ENCODE peak calls at places on chromosomes 5 and 9, in four cellular contexts. P is GM23248, X is heart left ventricle, E is psoas muscle. M is an unnamed sample.
A peak's percentile ranks its signal among the peaks of the same experiment; 100 is the strongest.

GRCh38 chr9:119177141-119177540 is 192.1 kb downstream of the BRINP1 start:
- DNase-seq in P (no peak), X (no peak), E (no peak), M (no peak)

GRCh38 chr5:107359033-107359915 is 311.5 kb downstream of the EFNA5 start:
- DNase-seq in P (peak; percentile 17), X (no peak), E (no peak), M (no peak)

GRCh38 chr9:90107021-90107771 is 502.4 kb downstream of the GADD45G start:
- DNase-seq in P (peak; percentile 21), X (peak; percentile 76), E (peak; percentile 59), M (no peak)

GRCh38 chr9:135741276-135742219 is 39.6 kb downstream of the KCNT1 start:
- DNase-seq in P (no peak), X (no peak), E (no peak), M (no peak)

GRCh38 chr9:38394419-38394818 is 1.9 kb downstream of the ALDH1B1 start:
- DNase-seq in P (no peak), X (no peak), E (no peak), M (no peak)

GRCh38 chr5:157540124-157540523 is 35.5 kb downstream of the ADAM19 start:
- DNase-seq in P (no peak), X (no peak), E (no peak), M (no peak)

GRCh38 chr5:55226934-55227737 is at the start of gene MCIDAS:
- DNase-seq in P (peak; percentile 70), X (no peak), E (no peak), M (peak; percentile 57)

GRCh38 chr5:55407059-55407684 is 99.4 kb downstream of the MTREX start:
- DNase-seq in P (peak; percentile 76), X (no peak), E (no peak), M (no peak)

GRCh38 chr5:151155777-151156731 is 1.5 kb downstream of the ANXA6 start:
- DNase-seq in P (peak; percentile 75), X (peak; percentile 56), E (no peak), M (no peak)

GRCh38 chr9:130143974-130144373 is 28.2 kb upstream of the NCS1 start:
- DNase-seq in P (peak; percentile 76), X (peak; percentile 64), E (peak; percentile 44), M (no peak)

GRCh38 chr5:142780871-142781270 is 10.7 kb downstream of the ARHGAP26 start:
- DNase-seq in P (no peak), X (peak; percentile 66), E (no peak), M (no peak)

GRCh38 chr9:14903040-14903439 is 7.2 kb downstream of the FREM1 start:
- DNase-seq in P (no peak), X (no peak), E (no peak), M (no peak)

GRCh38 chr5:150339165-150339564 is 18.3 kb upstream of the TCOF1 start:
- DNase-seq in P (no peak), X (no peak), E (no peak), M (no peak)

GRCh38 chr5:154320209-154320608 is 125.6 kb upstream of the SAP30L start:
- DNase-seq in P (no peak), X (no peak), E (no peak), M (no peak)

GRCh38 chr5:135993894-135994514 is 34.8 kb upstream of the TGFBI start:
- DNase-seq in P (peak; percentile 79), X (no peak), E (no peak), M (no peak)

GRCh38 chr5:172793577-172794488 is 22.8 kb upstream of the DUSP1 start:
- DNase-seq in P (peak; percentile 70), X (no peak), E (no peak), M (peak; percentile 51)

GRCh38 chr5:108529381-108529780 is 147.5 kb upstream of the FBXL17 start:
- DNase-seq in P (peak; percentile 83), X (no peak), E (no peak), M (no peak)

GRCh38 chr5:124677376-124677998 is 69.0 kb downstream of the ZNF608 start:
- DNase-seq in P (no peak), X (peak; percentile 44), E (no peak), M (no peak)

GRCh38 chr5:38069360-38069759 is 189.0 kb upstream of the EGFLAM start:
- DNase-seq in P (peak; percentile 3), X (no peak), E (no peak), M (no peak)

DNA sequence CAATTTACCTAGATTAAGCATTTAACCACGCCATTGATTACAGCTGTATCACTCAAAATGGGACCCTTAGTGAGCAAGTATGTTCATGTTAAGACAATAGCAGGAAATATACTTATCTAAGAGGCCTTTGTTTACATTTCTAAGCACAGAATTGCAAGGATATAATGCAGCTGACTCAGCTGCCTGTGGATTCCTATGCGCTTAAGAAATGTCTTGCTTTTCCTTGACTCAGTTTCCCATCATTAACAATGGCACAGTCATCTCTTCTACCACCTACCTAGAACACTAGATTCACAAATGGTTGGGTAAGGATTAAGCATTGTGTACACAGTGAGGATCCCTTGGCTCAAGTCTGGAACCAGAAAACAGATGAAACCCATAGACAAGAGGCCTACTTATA is 163.8 kb downstream of the TSSK1B start:
- DNase-seq in P (peak; percentile 13), X (no peak), E (no peak), M (no peak)
- H3K4me1 ChIP-seq in P (peaks cover 22% of the 10 kb centered on the region), X (peaks cover 50% of the 10 kb centered on the region), E (no peaks in the 10 kb centered on the region), M (peaks cover 23% of the 10 kb centered on the region)

DNA sequence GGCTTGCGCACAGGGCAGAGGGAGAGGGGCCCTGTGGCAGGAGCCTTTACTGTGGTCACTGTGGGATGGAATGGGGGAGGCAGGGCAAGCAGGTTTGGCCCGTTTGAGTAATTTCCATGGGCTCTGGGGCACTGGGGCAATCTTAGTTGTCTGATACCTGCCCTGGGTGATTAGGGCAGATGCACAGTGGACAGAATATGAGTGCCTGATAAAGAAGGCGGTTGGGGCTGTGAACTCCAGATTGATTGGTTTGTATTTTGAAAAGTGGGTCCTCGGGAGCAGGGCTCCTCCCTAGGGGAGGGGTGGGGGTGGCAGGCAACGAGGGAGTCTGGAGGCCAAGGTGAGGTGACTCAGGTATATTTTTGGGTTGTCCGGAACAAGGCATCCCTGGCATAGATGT is 247.5 kb downstream of the NSG2 start:
- DNase-seq in P (no peak), X (no peak), E (no peak), M (no peak)
- H3K4me3 ChIP-seq in P (no peak overlapping the region), X (no peak overlapping the region), E (no peak overlapping the region), M (no peak overlapping the region)

GRCh38 chr9:133201424-133202144 is 7.5 kb downstream of the OBP2B start:
- DNase-seq in P (no peak), X (no peak), E (no peak), M (no peak)
- H3K27me3 ChIP-seq in P (peaks cover 37% of the 10 kb centered on the region), X (peaks cover 14% of the 10 kb centered on the region), E (peaks cover 6% of the 10 kb centered on the region), M (peaks cover 18% of the 10 kb centered on the region)

DNA sequence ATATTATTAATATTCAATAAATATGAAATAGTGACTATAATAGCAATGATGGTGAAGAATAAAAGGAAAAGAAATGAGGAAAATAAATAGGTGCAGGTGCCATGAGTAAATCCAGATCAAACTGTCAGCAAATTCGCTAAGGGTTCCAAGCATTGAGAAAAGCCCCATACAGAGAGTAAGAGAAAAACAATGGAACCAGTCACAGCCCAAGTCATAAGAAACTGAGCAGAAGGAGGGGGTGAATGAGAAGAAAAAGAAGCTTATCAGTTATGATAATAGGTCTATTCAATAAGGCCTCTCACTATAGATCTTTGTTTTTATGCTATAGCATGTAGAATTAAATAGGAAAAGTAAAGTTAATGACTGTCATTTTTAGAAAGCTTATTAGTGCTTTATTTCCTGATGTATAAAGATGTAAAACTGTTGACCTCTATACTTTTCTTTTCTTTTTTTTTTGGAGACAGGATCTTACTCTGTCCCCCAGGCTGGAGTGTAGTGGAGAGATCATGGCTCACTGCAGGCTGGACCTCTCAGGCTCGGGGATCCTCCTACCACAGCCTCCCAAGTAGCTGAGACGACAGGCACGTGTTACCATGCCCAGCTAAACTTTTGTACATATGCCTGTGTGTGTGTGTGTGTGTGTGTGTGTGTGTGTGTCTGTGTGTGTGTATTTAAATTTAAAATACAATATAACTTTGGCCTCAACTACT is 72.4 kb downstream of the FYB1 start:
- DNase-seq in P (no peak), X (no peak), E (no peak), M (no peak)
- H3K4me1 ChIP-seq in P (no peaks in the 10 kb centered on the region), X (no peaks in the 10 kb centered on the region), E (peaks cover 6% of the 10 kb centered on the region), M (peaks cover 10% of the 10 kb centered on the region)

GRCh38 chr5:159050408-159051091 is 49.2 kb downstream of the EBF1 start:
- DNase-seq in P (peak; percentile 91), X (peak; percentile 29), E (no peak), M (no peak)

GRCh38 chr5:159053216-159053615 is 46.5 kb downstream of the EBF1 start:
- DNase-seq in P (no peak), X (no peak), E (no peak), M (no peak)

GRCh38 chr5:159052282-159053011 is 47.3 kb downstream of the EBF1 start:
- DNase-seq in P (peak; percentile 55), X (no peak), E (no peak), M (no peak)

GRCh38 chr5:159049844-159050318 is 49.8 kb downstream of the EBF1 start:
- DNase-seq in P (peak; percentile 80), X (no peak), E (no peak), M (no peak)

DNA sequence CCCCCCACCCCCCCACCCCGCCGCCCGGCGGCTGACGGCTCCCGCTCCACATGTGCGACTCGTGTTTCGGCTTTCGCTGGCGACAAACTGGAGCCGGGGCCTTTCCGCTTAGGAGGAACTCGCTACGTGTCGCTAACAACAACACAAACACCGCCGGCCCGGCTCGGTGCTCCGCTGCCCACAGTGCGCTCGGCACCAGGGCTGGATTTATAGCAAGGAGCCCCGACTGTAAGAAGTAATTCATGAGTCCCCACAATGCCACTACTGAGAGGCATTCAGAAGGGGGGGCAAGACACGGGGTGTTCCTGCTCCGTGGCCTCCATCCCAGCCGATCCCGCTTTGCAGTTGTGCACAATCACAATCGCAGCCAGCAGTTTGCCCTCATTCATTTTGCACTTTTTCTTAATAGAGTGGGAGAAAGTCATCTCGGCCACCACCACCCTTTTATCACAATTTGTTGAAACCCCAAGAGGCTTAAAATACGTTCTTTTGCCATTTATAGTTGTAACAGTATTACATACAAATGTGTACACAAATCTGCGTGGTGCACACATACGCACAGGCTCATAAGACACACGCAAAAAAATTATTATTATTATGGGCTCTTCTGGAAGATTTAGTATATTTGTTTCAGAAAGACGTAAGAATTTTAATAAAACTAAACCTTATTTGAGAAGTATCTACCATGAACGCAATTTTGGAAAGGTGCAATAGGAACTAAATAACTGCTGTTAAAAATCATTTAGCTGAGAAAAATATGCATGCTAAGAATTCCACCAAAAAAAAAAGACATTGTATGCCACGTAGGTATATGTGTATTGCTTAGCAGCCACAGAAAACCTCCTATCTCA is 48.1 kb downstream of the EBF1 start:
- DNase-seq in P (peak; percentile 80), X (peak; percentile 71), E (peak; percentile 52), M (peak; percentile 57)
- H3K4me3 ChIP-seq in P (peak overlapping the region; percentile 60), X (peak overlapping the region; percentile 38), E (peak overlapping the region; percentile 56), M (peak overlapping the region; percentile 46)

GRCh38 chr5:123099514-123100151 is 10.6 kb downstream of the PRDM6 start:
- DNase-seq in P (no peak), X (no peak), E (peak; percentile 30), M (peak; percentile 54)
- H3K27me3 ChIP-seq in P (no peaks in the 10 kb centered on the region), X (peaks cover 69% of the 10 kb centered on the region), E (peaks cover 28% of the 10 kb centered on the region), M (peaks cover 60% of the 10 kb centered on the region)

M was measured in lower lobe of right lung.